ENCODE peak calls at places on chromosome 22, in four cellular contexts. T, H, Q and L are unnamed samples.

GRCh38 chr22:46078241-46079092 is 71.9 kb upstream of the PPARA start:
- DNase-seq in Q (no peak), T (no peak), H (peak), L (peak)

GRCh38 chr22:46966495-46966845 is 204.0 kb downstream of the TBC1D22A start:
- DNase-seq in H (no peak), Q (no peak), T (no peak), L (no peak)

GRCh38 chr22:47423861-47424820 is 661.7 kb downstream of the TBC1D22A start:
- DNase-seq in Q (no peak), H (no peak), T (no peak), L (no peak)

GRCh38 chr22:37121887-37122591 is 12.5 kb upstream of the TMPRSS6 start:
- DNase-seq in Q (peak), T (no peak), H (peak), L (no peak)

GRCh38 chr22:36737776-36738175 is 34.2 kb upstream of the CACNG2 start:
- DNase-seq in H (peak), Q (no peak), T (no peak), L (no peak)

GRCh38 chr22:19962246-19962908 is 20.8 kb upstream of the TXNRD2 start:
- DNase-seq in Q (no peak), H (peak), T (no peak), L (no peak)

GRCh38 chr22:41078975-41079374 is 13.4 kb upstream of the EP300 start:
- DNase-seq in T (no peak), Q (no peak), H (no peak), L (no peak)

GRCh38 chr22:39481054-39481453 is 21.0 kb upstream of the MIEF1 start:
- DNase-seq in H (no peak), Q (no peak), T (no peak), L (no peak)

GRCh38 chr22:48185656-48186055 is 1423.2 kb downstream of the TBC1D22A start:
- DNase-seq in Q (no peak), T (no peak), H (no peak), L (no peak)

GRCh38 chr22:38766076-38766777 is 10.4 kb upstream of the SUN2 start:
- DNase-seq in T (no peak), H (peak), Q (peak), L (no peak)

GRCh38 chr22:39123811-39124668 is 27.0 kb downstream of the APOBEC3H start:
- DNase-seq in Q (no peak), H (no peak), T (no peak), L (no peak)

GRCh38 chr22:16963189-16963945 is 44.7 kb downstream of the GAB4 start:
- DNase-seq in Q (no peak), T (no peak), H (no peak), L (no peak)

GRCh38 chr22:41976070-41976901 is 7.0 kb downstream of the SEPTIN3 start:
- DNase-seq in Q (no peak), T (no peak), H (peak), L (no peak)

GRCh38 chr22:42179616-42180015 is 49.0 kb upstream of the CYP2D6 start:
- DNase-seq in Q (peak), H (no peak), T (peak), L (peak)

GRCh38 chr22:45867906-45868555 is 108.9 kb downstream of the WNT7B start:
- DNase-seq in Q (no peak), T (no peak), H (no peak), L (no peak)

DNA sequence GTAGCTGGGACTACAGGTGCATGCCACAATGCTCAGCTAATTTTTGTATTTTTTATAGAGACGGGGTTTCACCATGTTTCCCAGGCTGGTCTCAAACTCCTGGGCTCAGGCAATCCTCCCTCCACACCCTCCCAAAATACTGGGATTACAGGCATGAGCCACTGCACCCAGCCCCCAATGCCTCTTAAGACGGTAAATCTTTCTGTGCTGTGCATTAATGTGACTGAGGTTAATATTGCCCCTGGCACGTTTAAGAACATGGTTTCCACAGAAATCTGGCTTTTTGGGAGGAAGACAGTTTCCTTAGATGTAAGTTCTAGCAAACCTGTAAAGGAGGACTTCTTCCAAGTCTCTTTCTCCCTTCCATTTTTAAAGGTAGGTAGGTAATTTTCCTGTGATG is 6.1 kb upstream of the HORMAD2 start:
- DNase-seq in T (no peak), H (no peak), Q (no peak), L (no peak)
- TF ChIP-seq CTCF in T (no peak), H (no peak), Q (no peak), L (no peak)

DNA sequence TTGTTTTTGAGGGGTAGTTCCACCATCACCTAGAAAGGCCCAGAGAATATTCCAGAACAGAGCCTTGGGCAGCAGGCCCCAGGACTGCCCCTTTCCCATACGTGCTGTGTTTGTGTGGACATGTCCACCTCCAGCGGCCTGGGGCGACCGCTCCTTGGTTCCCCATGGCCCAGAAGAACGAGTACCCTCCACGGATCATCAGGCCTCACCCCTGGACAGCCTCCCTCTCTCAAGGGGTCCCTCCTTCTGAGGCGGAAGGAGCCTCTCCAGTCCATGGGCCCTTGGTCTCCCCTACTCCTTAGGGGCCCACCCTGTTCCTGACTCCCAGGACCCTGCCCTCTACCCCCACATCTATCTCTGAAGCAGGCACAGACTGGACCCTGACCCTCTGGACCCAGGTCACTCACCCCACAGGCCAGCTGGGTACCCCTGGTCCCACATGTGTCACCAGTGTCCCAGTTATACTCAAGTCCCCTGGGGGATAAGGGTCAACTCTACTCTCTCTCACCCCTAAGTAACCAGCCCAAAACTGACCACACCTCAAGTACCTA is 32.6 kb downstream of the IGLL5 start:
- DNase-seq in T (no peak), Q (no peak), H (no peak), L (no peak)
- H3K4me3 ChIP-seq in T (no peak), Q (no peak), H (no peak), L (no peak)

GRCh38 chr22:24232725-24233124 is 12.2 kb downstream of the GGT5 start:
- DNase-seq in H (no peak), Q (no peak), T (no peak), L (no peak)

GRCh38 chr22:24231706-24232105 is 13.2 kb downstream of the GGT5 start:
- DNase-seq in Q (no peak), H (no peak), T (no peak), L (no peak)

GRCh38 chr22:24232124-24232523 is 12.8 kb downstream of the GGT5 start:
- DNase-seq in H (no peak), Q (no peak), T (no peak), L (no peak)

GRCh38 chr22:24233235-24233634 is 11.6 kb downstream of the GGT5 start:
- DNase-seq in H (no peak), Q (no peak), T (no peak), L (no peak)

DNA sequence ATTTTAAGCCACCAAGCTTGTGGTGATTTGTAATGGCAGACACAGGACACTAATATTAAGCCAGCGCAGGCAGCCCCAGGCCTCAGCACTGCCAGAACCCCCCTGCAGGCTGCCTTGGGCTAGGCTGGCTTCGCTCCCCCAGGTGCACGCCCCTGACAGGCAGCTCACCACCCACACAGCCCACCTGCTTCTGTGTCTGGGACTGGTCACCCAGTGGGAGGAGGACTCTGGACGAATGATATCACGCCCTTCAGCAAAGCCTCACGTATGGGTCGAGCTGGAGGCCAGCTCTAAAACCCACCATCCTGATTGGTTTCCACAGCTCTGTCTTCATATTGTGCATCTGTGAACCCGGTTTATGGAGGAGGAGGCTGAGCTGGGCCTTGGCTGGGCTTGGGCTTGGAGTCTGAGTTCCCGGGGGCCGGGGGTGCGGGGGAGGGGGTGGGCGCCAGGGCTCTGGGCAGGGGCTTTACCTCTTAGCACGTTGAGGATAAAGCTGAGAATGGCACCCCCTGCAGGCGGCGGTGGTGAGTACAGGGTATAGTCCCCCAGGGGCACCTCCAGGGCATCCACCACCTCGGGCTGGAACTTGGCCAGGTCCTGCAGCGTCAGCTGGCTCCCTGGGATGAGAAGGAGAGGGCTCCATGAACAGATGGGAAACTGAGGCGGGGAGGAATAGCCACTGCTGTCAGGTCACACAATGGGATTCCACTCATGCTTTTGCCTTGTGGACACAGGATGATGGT is 13.8 kb downstream of the GGT5 start:
- DNase-seq in T (no peak), H (peak), Q (no peak), L (no peak)
- TF ChIP-seq CTCF in T (peak), H (peak), Q (peak), L (no peak)

GRCh38 chr22:50699754-50700386 is 27.2 kb downstream of the SHANK3 start:
- DNase-seq in T (no peak), H (no peak), Q (no peak), L (no peak)

GRCh38 chr22:50697667-50698506 is 25.3 kb downstream of the SHANK3 start:
- DNase-seq in Q (no peak), T (no peak), H (no peak), L (no peak)

GRCh38 chr22:50700387-50701075 is 27.9 kb downstream of the SHANK3 start:
- DNase-seq in H (no peak), Q (no peak), T (no peak), L (no peak)

GRCh38 chr22:50698546-50698945 is 25.9 kb downstream of the SHANK3 start:
- DNase-seq in H (no peak), T (no peak), Q (no peak), L (no peak)

GRCh38 chr22:50699001-50699753 is 26.6 kb downstream of the SHANK3 start:
- DNase-seq in H (no peak), T (no peak), Q (no peak), L (no peak)
- H3K4me3 ChIP-seq in H (no peak), T (no peak), Q (no peak), L (no peak)

DNA sequence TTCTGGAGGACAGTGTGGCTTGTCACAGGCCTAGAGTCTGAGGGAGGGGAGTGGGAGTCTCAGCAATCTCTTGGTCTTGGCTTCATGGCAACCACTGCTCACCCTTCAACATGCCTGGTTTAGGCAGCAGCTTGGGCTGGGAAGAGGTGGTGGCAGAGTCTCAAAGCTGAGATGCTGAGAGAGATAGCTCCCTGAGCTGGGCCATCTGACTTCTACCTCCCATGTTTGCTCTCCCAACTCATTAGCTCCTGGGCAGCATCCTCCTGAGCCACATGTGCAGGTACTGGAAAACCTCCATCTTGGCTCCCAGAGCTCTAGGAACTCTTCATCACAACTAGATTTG is 13.0 kb downstream of the PIK3IP1 start:
- DNase-seq in Q (no peak), H (no peak), T (no peak), L (no peak)
- TF ChIP-seq CTCF in Q (no peak), H (no peak), T (no peak), L (no peak)